ENCODE peak calls at places on chromosome 16, in nine cellular contexts. H is NCI-H446 treated with DMSO at 0.1 percent for 48 hours; T is NCI-H345; M is NCI-H510A treated with DMSO at 0.1 percent for 48 hours; N is transverse colon; R is tibial nerve; A is GM06990; S is naive thymus-derived CD4-positive, alpha-beta T cell; C is neural progenitor cell. L is an unnamed sample.

GRCh38 chr16:68823401-68823800 is 19.9 kb upstream of the TANGO6 start:
- DNase-seq in H (no peak), T (no peak), M (no peak), N (no peak), R (no peak), A (no peak), S (no peak), C (peak; percentile 60), L (no peak)

GRCh38 chr16:81588326-81589081 is 143.9 kb downstream of the CMIP start:
- DNase-seq in H (no peak), T (no peak), M (no peak), N (no peak), R (no peak), A (no peak), S (no peak), C (no peak), L (no peak)

GRCh38 chr16:9351440-9351839 is 260.0 kb downstream of the HAPSTR1 start:
- DNase-seq in H (no peak), T (no peak), M (no peak), N (peak; percentile 45), R (no peak), A (no peak), S (no peak), C (no peak), L (no peak)

GRCh38 chr16:71722801-71723536 is 1.5 kb downstream of the PHLPP2 start:
- DNase-seq in H (no peak), T (peak; percentile 57), M (peak; percentile 20), N (peak; percentile 80), R (peak; percentile 30), A (peak; percentile 73), S (peak; percentile 61), C (peak; percentile 90), L (peak; percentile 44)

GRCh38 chr16:62201911-62202310 is 165.7 kb upstream of the CDH8 start:
- DNase-seq in H (no peak), T (no peak), M (no peak), N (no peak), R (no peak), A (no peak), S (no peak), C (no peak), L (no peak)

GRCh38 chr16:80027007-80027965 is 426.7 kb upstream of the MAF start:
- DNase-seq in H (no peak), T (peak; percentile 27), M (peak; percentile 79), N (peak; percentile 40), R (no peak), A (peak; percentile 36), S (no peak), C (no peak), L (peak; percentile 62)

GRCh38 chr16:49755291-49755611 is 100.7 kb downstream of the ZNF423 start:
- DNase-seq in H (no peak), T (no peak), M (no peak), N (no peak), R (no peak), A (no peak), S (no peak), C (peak; percentile 75), L (no peak)

GRCh38 chr16:50884066-50884860 is 142.4 kb downstream of the CYLD start:
- DNase-seq in H (no peak), T (no peak), M (no peak), N (no peak), R (no peak), A (no peak), S (no peak), C (peak; percentile 61), L (no peak)

GRCh38 chr16:85103096-85104079 is 8.9 kb downstream of the CIBAR2 start:
- DNase-seq in H (no peak), T (no peak), M (no peak), N (no peak), R (no peak), A (no peak), S (no peak), C (no peak), L (no peak)

GRCh38 chr16:89986600-89986999 is 32.7 kb downstream of the DBNDD1 start:
- DNase-seq in H (no peak), T (no peak), M (no peak), N (no peak), R (no peak), A (no peak), S (no peak), C (no peak), L (no peak)

GRCh38 chr16:56493131-56493530 is 26.7 kb downstream of the BBS2 start:
- DNase-seq in H (no peak), T (no peak), M (no peak), N (no peak), R (no peak), A (no peak), S (no peak), C (no peak), L (no peak)

GRCh38 chr16:69350536-69351133 is 951 bp downstream of the TMED6 start:
- DNase-seq in H (no peak), T (no peak), M (no peak), N (no peak), R (no peak), A (no peak), S (no peak), C (no peak), L (no peak)

GRCh38 chr16:30954993-30955392 is 2.6 kb upstream of the SETD1A start:
- DNase-seq in H (no peak), T (no peak), M (no peak), N (no peak), R (no peak), A (no peak), S (no peak), C (no peak), L (no peak)

GRCh38 chr16:85392756-85393673 is 220.1 kb upstream of the GSE1 start:
- DNase-seq in H (no peak), T (no peak), M (no peak), N (no peak), R (peak; percentile 5), A (no peak), S (no peak), C (no peak), L (no peak)

GRCh38 chr16:89732142-89732917 is 11.0 kb downstream of the ZNF276 start:
- DNase-seq in H (no peak), T (no peak), M (no peak), N (no peak), R (no peak), A (no peak), S (no peak), C (no peak), L (no peak)

GRCh38 chr16:80602894-80603293 is 62.1 kb downstream of the DYNLRB2 start:
- DNase-seq in H (no peak), T (no peak), M (no peak), N (no peak), R (no peak), A (no peak), S (no peak), C (no peak), L (no peak)

GRCh38 chr16:82996814-82997213 is 370.0 kb downstream of the CDH13 start:
- DNase-seq in H (no peak), T (no peak), M (no peak), N (no peak), R (no peak), A (no peak), S (no peak), C (no peak), L (no peak)

GRCh38 chr16:26963109-26963508 is 103.6 kb upstream of the C16orf82 start:
- DNase-seq in H (no peak), T (no peak), M (no peak), N (peak; percentile 10), R (no peak), A (no peak), S (no peak), C (peak; percentile 68), L (no peak)

GRCh38 chr16:8859913-8860881 is 8.6 kb downstream of the CARHSP1 start:
- DNase-seq in H (no peak), T (no peak), M (no peak), N (peak; percentile 43), R (peak; percentile 68), A (no peak), S (no peak), C (no peak), L (peak; percentile 54)

GRCh38 chr16:57711993-57712392 is 17.4 kb downstream of the DRC7 start:
- DNase-seq in H (no peak), T (no peak), M (no peak), N (no peak), R (no peak), A (no peak), S (no peak), C (no peak), L (no peak)

GRCh38 chr16:57030346-57030902 is 41.1 kb downstream of the NLRC5 start:
- DNase-seq in H (no peak), T (no peak), M (no peak), N (no peak), R (no peak), A (no peak), S (no peak), C (no peak), L (no peak)

GRCh38 chr16:83940630-83941378 is 12.2 kb upstream of the OSGIN1 start:
- DNase-seq in H (no peak), T (peak; percentile 28), M (peak; percentile 34), N (no peak), R (no peak), A (no peak), S (no peak), C (no peak), L (no peak)

GRCh38 chr16:70658921-70659320 is 12.6 kb downstream of the IL34 start:
- DNase-seq in H (no peak), T (no peak), M (no peak), N (no peak), R (no peak), A (no peak), S (no peak), C (no peak), L (no peak)

GRCh38 chr16:75250809-75251279 is 580 bp downstream of the BCAR1 start:
- DNase-seq in H (no peak), T (no peak), M (no peak), N (peak; percentile 77), R (no peak), A (no peak), S (no peak), C (peak; percentile 55), L (peak; percentile 48)

GRCh38 chr16:24085665-24086064 is 170.5 kb upstream of the CACNG3 start:
- DNase-seq in H (no peak), T (no peak), M (no peak), N (no peak), R (no peak), A (no peak), S (no peak), C (no peak), L (no peak)

GRCh38 chr16:19329932-19330331 is 44.4 kb downstream of the CLEC19A start:
- DNase-seq in H (no peak), T (no peak), M (no peak), N (no peak), R (no peak), A (no peak), S (no peak), C (no peak), L (no peak)

L was measured in gastrocnemius medialis.